ENCODE peak calls at places on chromosomes 1 and 21, in eight cellular contexts. F is tibial artery; V is gastrocnemius medialis; D is Panc1; C is adrenal gland; S is upper lobe of right lung; Y is body of pancreas; H is CD4-positive, alpha-beta T cell. T is an unnamed sample.

GRCh38 chr1:211335507-211336157 is 9.0 kb downstream of the TRAF5 start:
- DNase-seq in F (no peak), V (no peak), D (no peak), C (no peak), S (no peak), Y (no peak), H (no peak), T (no peak)

GRCh38 chr1:207808322-207808705 is 56.5 kb downstream of the CD46 start:
- DNase-seq in F (no peak), V (peak), D (no peak), C (no peak), S (no peak), Y (no peak), H (no peak), T (peak)

GRCh38 chr1:227891223-227891954 is 56.3 kb downstream of the WNT9A start:
- DNase-seq in F (peak), V (no peak), D (no peak), C (peak), S (peak), Y (no peak), H (no peak), T (peak)

GRCh38 chr1:185317886-185318310 is 855 bp upstream of the IVNS1ABP start:
- DNase-seq in F (no peak), V (peak), D (peak), C (peak), S (no peak), Y (peak), H (peak), T (peak)

GRCh38 chr1:162702628-162703027 is 70.4 kb downstream of the DDR2 start:
- DNase-seq in F (no peak), V (no peak), D (no peak), C (no peak), S (no peak), Y (no peak), H (no peak), T (no peak)

GRCh38 chr21:33540711-33541104 is 1.2 kb downstream of the GART start:
- DNase-seq in F (no peak), V (no peak), D (no peak), C (no peak), S (no peak), Y (no peak), H (no peak), T (no peak)

GRCh38 chr1:211697356-211697755 is 21.9 kb upstream of the NEK2 start:
- DNase-seq in F (no peak), V (no peak), D (no peak), C (no peak), S (no peak), Y (no peak), H (no peak), T (no peak)

GRCh38 chr1:163171826-163172225 is 30.9 kb downstream of the RGS5 start:
- DNase-seq in F (no peak), V (no peak), D (no peak), C (no peak), S (no peak), Y (no peak), H (no peak), T (no peak)

GRCh38 chr1:6491480-6491962 is at the start of gene PLEKHG5:
- DNase-seq in F (no peak), V (no peak), D (no peak), C (no peak), S (no peak), Y (no peak), H (no peak), T (no peak)

GRCh38 chr1:2192031-2192995 is 2.3 kb downstream of the FAAP20 start:
- DNase-seq in F (no peak), V (no peak), D (no peak), C (no peak), S (no peak), Y (no peak), H (no peak), T (no peak)

GRCh38 chr1:112524251-112524650 is 15.5 kb downstream of the WNT2B start:
- DNase-seq in F (no peak), V (no peak), D (no peak), C (no peak), S (no peak), Y (no peak), H (no peak), T (no peak)

GRCh38 chr21:18026359-18026758 is 207.2 kb upstream of the C21orf91 start:
- DNase-seq in F (no peak), V (no peak), D (no peak), C (no peak), S (no peak), Y (no peak), H (no peak), T (no peak)

GRCh38 chr1:55974714-55975441 is 604.5 kb downstream of the PLPP3 start:
- DNase-seq in F (no peak), V (no peak), D (no peak), C (no peak), S (no peak), Y (no peak), H (no peak), T (no peak)

GRCh38 chr1:60171793-60172192 is 98.2 kb upstream of the C1orf87 start:
- DNase-seq in F (no peak), V (no peak), D (no peak), C (no peak), S (no peak), Y (no peak), H (no peak), T (no peak)

GRCh38 chr1:212595787-212596714 is 12.5 kb upstream of the ATF3 start:
- DNase-seq in F (no peak), V (no peak), D (peak), C (no peak), S (no peak), Y (peak), H (no peak), T (peak)

GRCh38 chr1:157771666-157772425 is 5.1 kb downstream of the FCRL2 start:
- DNase-seq in F (no peak), V (no peak), D (no peak), C (no peak), S (no peak), Y (no peak), H (no peak), T (no peak)

GRCh38 chr21:38988211-38989096 is 182.7 kb downstream of the ETS2 start:
- DNase-seq in F (no peak), V (no peak), D (no peak), C (no peak), S (no peak), Y (no peak), H (no peak), T (peak)

GRCh38 chr1:22801753-22802152 is 91.1 kb downstream of the EPHB2 start:
- DNase-seq in F (no peak), V (no peak), D (no peak), C (no peak), S (no peak), Y (no peak), H (no peak), T (no peak)

GRCh38 chr1:4306559-4307467 is 347.6 kb upstream of the AJAP1 start:
- DNase-seq in F (no peak), V (no peak), D (no peak), C (no peak), S (peak), Y (no peak), H (no peak), T (no peak)

GRCh38 chr21:39386899-39387298 is 38.0 kb upstream of the HMGN1 start:
- DNase-seq in F (no peak), V (no peak), D (no peak), C (no peak), S (no peak), Y (no peak), H (no peak), T (no peak)

GRCh38 chr21:44571844-44572782 is 1.4 kb upstream of the KRTAP10-4 start:
- DNase-seq in F (no peak), V (no peak), D (no peak), C (no peak), S (peak), Y (no peak), H (no peak), T (no peak)

GRCh38 chr1:150552692-150553278 is 3.6 kb downstream of the ADAMTSL4 start:
- DNase-seq in F (no peak), V (no peak), D (no peak), C (no peak), S (no peak), Y (no peak), H (no peak), T (no peak)

GRCh38 chr1:234463749-234464148 is 15.2 kb downstream of the TARBP1 start:
- DNase-seq in F (no peak), V (no peak), D (no peak), C (no peak), S (no peak), Y (no peak), H (no peak), T (no peak)

GRCh38 chr1:75134939-75135828 is 996 bp downstream of the LHX8 start:
- DNase-seq in F (no peak), V (no peak), D (no peak), C (no peak), S (no peak), Y (no peak), H (no peak), T (no peak)

GRCh38 chr1:168121314-168122029 is 15.3 kb downstream of the GPR161 start:
- DNase-seq in F (peak), V (peak), D (no peak), C (peak), S (peak), Y (peak), H (no peak), T (no peak)

GRCh38 chr1:9181176-9181906 is 52.4 kb upstream of the GPR157 start:
- DNase-seq in F (peak), V (peak), D (no peak), C (peak), S (peak), Y (peak), H (peak), T (no peak)

GRCh38 chr1:34777519-34778321 is 3.3 kb upstream of the GJB3 start:
- DNase-seq in F (no peak), V (no peak), D (no peak), C (no peak), S (peak), Y (no peak), H (no peak), T (no peak)

GRCh38 chr1:8889925-8890785 is 11.7 kb upstream of the ENO1 start:
- DNase-seq in F (peak), V (peak), D (no peak), C (peak), S (peak), Y (peak), H (no peak), T (peak)

GRCh38 chr1:229557214-229557850 is 1.2 kb downstream of the ABCB10 start:
- DNase-seq in F (no peak), V (no peak), D (no peak), C (no peak), S (no peak), Y (no peak), H (no peak), T (no peak)

GRCh38 chr1:167043752-167044488 is 46.3 kb downstream of the GPA33 start:
- DNase-seq in F (peak), V (peak), D (no peak), C (peak), S (peak), Y (peak), H (peak), T (peak)

GRCh38 chr1:234919061-234919755 is 209.4 kb downstream of the TOMM20 start:
- DNase-seq in F (peak), V (peak), D (no peak), C (peak), S (peak), Y (peak), H (no peak), T (no peak)

DNA sequence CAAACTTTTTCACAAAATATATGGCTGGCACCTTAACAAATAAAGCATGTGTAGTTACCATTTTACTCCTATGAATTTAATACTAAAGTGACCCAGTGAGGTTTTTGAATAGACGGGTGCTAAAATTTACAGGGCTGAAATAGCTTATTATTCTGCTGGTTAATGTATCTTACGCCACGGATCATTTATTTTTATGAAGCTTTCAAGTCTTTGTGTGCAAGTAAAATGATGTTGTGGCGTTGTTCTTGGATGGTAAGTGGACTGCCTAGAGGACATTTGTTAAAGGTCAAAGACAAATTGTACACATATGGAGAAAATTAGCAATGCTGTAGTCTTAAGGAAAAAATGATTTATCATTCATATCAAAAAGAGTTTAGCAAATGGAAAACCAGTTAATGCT is 22.8 kb downstream of the INSL5 start:
- DNase-seq in F (no peak), V (no peak), D (no peak), C (no peak), S (no peak), Y (no peak), H (no peak), T (no peak)
- H3K27ac ChIP-seq in F (no peak), V (no peak), D (no peak), C (no peak), S (no peak), Y (no peak), H (no peak), T (no peak)

GRCh38 chr1:222096476-222096772 is 354.5 kb upstream of the DUSP10 start:
- DNase-seq in F (no peak), V (no peak), D (no peak), C (no peak), S (no peak), Y (no peak), H (no peak), T (no peak)
- TF ChIP-seq CTCF in F (peak), V (no peak), D (peak), C (no peak), S (no peak), Y (no peak), H (peak), T (no peak)

DNA sequence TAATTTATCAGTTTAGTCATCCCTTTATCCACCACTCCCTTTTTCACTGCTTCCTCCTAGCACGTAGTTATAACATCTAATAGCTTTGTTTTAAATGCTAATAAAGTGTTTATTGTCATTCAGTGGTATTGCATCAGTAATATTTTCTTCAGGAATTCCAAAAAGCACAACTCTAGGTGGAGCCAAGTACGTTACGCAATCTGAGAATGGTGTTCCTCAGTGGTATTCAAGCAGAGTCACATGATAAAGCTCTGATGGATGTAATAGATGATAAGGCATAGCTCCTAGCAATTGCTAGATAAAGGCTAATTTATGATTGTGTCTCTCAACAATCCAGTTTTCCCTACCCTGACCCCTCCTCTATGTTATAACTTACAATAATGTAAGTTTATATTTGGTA is 494.6 kb upstream of the ADGRL4 start:
- DNase-seq in F (no peak), V (no peak), D (no peak), C (no peak), S (no peak), Y (no peak), H (no peak), T (no peak)
- H3K27ac ChIP-seq in F (no peak), V (no peak), D (no peak), C (no peak), S (no peak), Y (no peak), H (no peak), T (no peak)

DNA sequence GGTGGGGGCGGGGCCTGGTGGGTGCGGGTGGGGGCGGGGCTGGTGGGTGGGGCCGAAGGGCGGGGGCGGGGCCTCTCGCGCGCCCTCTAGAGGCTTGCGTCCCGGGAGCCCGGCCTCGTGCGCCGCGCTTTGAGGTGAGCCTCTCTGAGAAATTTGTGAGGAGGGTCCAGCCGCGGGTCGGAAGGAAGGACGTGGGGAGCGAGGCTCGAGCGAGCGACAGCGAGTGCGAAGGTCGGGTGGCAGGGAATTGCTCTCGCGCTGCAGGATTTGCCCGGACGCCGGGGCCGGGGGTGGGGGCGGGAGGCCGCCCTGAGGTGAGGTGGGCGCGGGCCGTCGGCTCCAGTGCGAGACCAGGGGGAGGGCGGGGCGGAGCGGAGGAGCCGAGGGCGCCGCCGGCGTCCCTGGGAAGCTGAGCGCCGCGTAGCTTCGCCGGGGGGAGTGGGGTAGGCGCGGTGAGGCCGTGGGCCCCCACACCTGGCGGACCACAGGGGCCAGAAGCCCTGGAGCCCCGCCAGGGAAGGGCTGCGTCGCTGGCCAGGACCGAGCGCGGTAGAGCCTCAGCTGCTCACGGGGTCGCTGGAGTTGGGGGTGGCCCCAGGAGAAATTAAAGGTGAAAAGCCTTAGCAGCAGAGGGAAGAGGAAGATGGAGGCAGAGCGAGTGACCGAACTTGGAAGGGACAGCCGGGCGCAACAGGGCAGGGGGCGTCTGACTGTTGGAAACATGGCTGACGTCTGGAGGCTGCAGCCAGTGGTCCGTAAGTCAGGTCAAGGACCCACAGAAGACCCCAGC is 754 bp upstream of the LSS start:
- DNase-seq in F (no peak), V (no peak), D (no peak), C (no peak), S (no peak), Y (no peak), H (no peak), T (no peak)
- TF ChIP-seq CTCF in F (peak), V (peak), D (peak), C (peak), S (peak), Y (peak), H (peak), T (peak)

GRCh38 chr1:28264897-28265296 is 5.6 kb downstream of the SESN2 start:
- DNase-seq in F (no peak), V (no peak), D (no peak), C (no peak), S (no peak), Y (no peak), H (no peak), T (no peak)

GRCh38 chr1:28265577-28265976 is 6.3 kb downstream of the SESN2 start:
- DNase-seq in F (no peak), V (no peak), D (no peak), C (no peak), S (no peak), Y (no peak), H (no peak), T (no peak)

GRCh38 chr1:28269529-28269928 is 10.2 kb downstream of the SESN2 start:
- DNase-seq in F (no peak), V (no peak), D (no peak), C (no peak), S (no peak), Y (no peak), H (no peak), T (no peak)

GRCh38 chr1:28266920-28267322 is 7.6 kb downstream of the SESN2 start:
- DNase-seq in F (no peak), V (no peak), D (no peak), C (no peak), S (no peak), Y (peak), H (no peak), T (no peak)

GRCh38 chr1:28267633-28268032 is 8.3 kb downstream of the SESN2 start:
- DNase-seq in F (no peak), V (no peak), D (no peak), C (no peak), S (no peak), Y (no peak), H (no peak), T (no peak)
- H3K27ac ChIP-seq in F (no peak), V (no peak), D (no peak), C (no peak), S (no peak), Y (peak), H (no peak), T (no peak)

T was measured in prostate gland.